ENCODE peak calls at places on chromosomes 1 and 21, in seven cellular contexts. Y is Peyer's patch, G is Caco-2, F is HCT116, Z is thyroid gland, W is psoas muscle, O is choroid plexus epithelial cell. R is an unnamed sample.

GRCh38 chr1:7752512-7753417 is 18.3 kb upstream of the VAMP3 start:
- DNase-seq in G (peak), Z (peak), W (no peak), F (peak), O (peak), Y (peak), R (peak)

GRCh38 chr21:20902511-20902910 is 95.7 kb upstream of the NCAM2 start:
- DNase-seq in O (no peak), Y (no peak), Z (no peak), G (no peak), F (no peak), W (no peak), R (no peak)

GRCh38 chr1:96333522-96334235 is 387.9 kb upstream of the PTBP2 start:
- DNase-seq in Y (no peak), F (no peak), G (no peak), O (no peak), W (no peak), Z (no peak), R (no peak)

GRCh38 chr21:39788383-39788782 is 43.4 kb downstream of the IGSF5 start:
- DNase-seq in O (peak), G (peak), W (peak), Y (peak), F (peak), Z (peak), R (peak)

GRCh38 chr1:21499283-21499945 is 9.8 kb upstream of the ALPL start:
- DNase-seq in G (no peak), W (no peak), F (no peak), Z (no peak), O (peak), Y (no peak), R (no peak)

GRCh38 chr1:112247971-112248370 is 148.0 kb upstream of the CTTNBP2NL start:
- DNase-seq in W (no peak), Y (no peak), Z (peak), F (no peak), G (no peak), O (no peak), R (no peak)

GRCh38 chr1:24425446-24425845 is 9.8 kb downstream of the NIPAL3 start:
- DNase-seq in F (no peak), W (no peak), Y (no peak), O (no peak), G (no peak), Z (no peak), R (no peak)

GRCh38 chr1:157189986-157190982 is 52.1 kb upstream of the ETV3 start:
- DNase-seq in W (no peak), O (no peak), F (no peak), Y (no peak), G (no peak), Z (no peak), R (peak)

GRCh38 chr1:161298116-161298515 is 11.7 kb downstream of the MPZ start:
- DNase-seq in W (no peak), G (no peak), Y (no peak), O (no peak), Z (no peak), F (no peak), R (no peak)

GRCh38 chr1:225335098-225335795 is 92.6 kb downstream of the LBR start:
- DNase-seq in O (no peak), W (no peak), Y (no peak), Z (no peak), G (no peak), F (no peak), R (no peak)

GRCh38 chr1:54016343-54017282 is 1.4 kb downstream of the LDLRAD1 start:
- DNase-seq in W (no peak), F (peak), Z (no peak), O (peak), G (peak), Y (peak), R (peak)

GRCh38 chr1:200473698-200474371 is 64.0 kb upstream of the ZNF281 start:
- DNase-seq in F (no peak), Y (no peak), Z (no peak), O (no peak), G (no peak), W (no peak), R (no peak)

GRCh38 chr1:1890506-1891348 is at the start of gene GNB1:
- DNase-seq in W (peak), G (peak), F (peak), Z (peak), Y (peak), O (peak), R (peak)

GRCh38 chr1:116360435-116361173 is 12.4 kb upstream of the ATP1A1 start:
- DNase-seq in Z (no peak), W (no peak), F (no peak), O (peak), G (no peak), Y (no peak), R (peak)

GRCh38 chr1:236090741-236091147 is 25.9 kb upstream of the NID1 start:
- DNase-seq in O (peak), Y (peak), Z (no peak), F (no peak), G (no peak), W (no peak), R (no peak)

GRCh38 chr1:94807742-94808491 is 12.2 kb upstream of the SLC44A3 start:
- DNase-seq in Y (peak), Z (no peak), O (peak), F (no peak), G (peak), W (no peak), R (no peak)

GRCh38 chr1:2786329-2787162 is 14.9 kb downstream of the TTC34 start:
- DNase-seq in W (peak), G (peak), Z (peak), O (no peak), Y (peak), F (no peak), R (no peak)

GRCh38 chr1:98849969-98850636 is 154.6 kb downstream of the PLPPR5 start:
- DNase-seq in O (no peak), Y (no peak), F (no peak), W (no peak), G (no peak), Z (no peak), R (no peak)

GRCh38 chr1:24864409-24864808 is 65.7 kb downstream of the RUNX3 start:
- DNase-seq in F (no peak), G (peak), W (no peak), O (no peak), Z (no peak), Y (peak), R (no peak)

GRCh38 chr1:90613371-90613770 is 103.7 kb downstream of the BARHL2 start:
- DNase-seq in G (no peak), Z (no peak), W (no peak), O (no peak), F (no peak), Y (no peak), R (no peak)

GRCh38 chr1:101816262-101816661 is 180.5 kb downstream of the OLFM3 start:
- DNase-seq in O (no peak), Z (no peak), W (no peak), F (no peak), Y (no peak), G (no peak), R (no peak)

DNA sequence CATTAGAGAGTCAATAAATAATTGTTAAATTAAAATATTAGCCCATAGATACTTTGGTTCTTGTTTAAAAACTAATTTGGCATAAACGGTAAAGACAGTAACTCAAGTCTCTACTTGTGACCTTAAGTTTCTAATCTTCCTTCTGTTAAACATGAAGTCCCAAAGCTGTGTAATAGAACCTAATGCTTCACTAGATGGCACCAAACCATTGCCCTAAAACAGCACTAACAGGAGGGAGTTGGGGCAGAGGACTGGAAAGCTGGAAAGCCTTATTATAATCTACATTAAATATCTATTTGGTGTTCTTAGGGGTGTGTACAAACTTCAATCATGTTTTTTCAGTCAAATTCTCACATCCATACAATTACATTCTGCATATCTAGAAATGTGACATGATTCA is 176.6 kb downstream of the OLFM3 start:
- DNase-seq in O (peak), Y (no peak), Z (peak), F (peak), G (no peak), W (no peak), R (peak)
- TF ChIP-seq CTCF in O (peak), Y (no peak), Z (no peak), F (peak), G (peak), W (no peak), R (peak)

DNA sequence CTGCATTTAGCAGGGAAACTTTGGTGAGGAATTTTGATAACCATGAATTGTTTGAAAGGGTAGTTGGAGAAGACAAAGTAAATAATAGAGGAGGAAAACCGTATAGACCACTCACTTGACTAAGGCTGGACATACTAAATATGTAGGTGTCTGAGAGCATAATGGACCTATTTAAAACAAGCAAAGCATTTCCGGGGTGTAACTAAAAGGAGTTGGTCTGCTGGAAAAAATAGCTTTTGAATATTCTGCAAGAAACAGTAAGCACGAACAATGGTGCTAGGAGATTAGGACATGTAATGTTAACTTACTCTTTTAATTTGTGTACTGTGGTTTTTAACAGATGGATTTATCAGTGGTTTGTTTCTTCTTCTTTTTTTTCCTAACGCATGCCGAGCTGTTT is 492.0 kb downstream of the LMO4 start:
- DNase-seq in G (no peak), Z (no peak), F (no peak), O (no peak), W (no peak), Y (no peak), R (no peak)
- H3K4me3 ChIP-seq in G (no peak), Z (no peak), F (no peak), O (no peak), W (no peak), Y (no peak), R (no peak)

DNA sequence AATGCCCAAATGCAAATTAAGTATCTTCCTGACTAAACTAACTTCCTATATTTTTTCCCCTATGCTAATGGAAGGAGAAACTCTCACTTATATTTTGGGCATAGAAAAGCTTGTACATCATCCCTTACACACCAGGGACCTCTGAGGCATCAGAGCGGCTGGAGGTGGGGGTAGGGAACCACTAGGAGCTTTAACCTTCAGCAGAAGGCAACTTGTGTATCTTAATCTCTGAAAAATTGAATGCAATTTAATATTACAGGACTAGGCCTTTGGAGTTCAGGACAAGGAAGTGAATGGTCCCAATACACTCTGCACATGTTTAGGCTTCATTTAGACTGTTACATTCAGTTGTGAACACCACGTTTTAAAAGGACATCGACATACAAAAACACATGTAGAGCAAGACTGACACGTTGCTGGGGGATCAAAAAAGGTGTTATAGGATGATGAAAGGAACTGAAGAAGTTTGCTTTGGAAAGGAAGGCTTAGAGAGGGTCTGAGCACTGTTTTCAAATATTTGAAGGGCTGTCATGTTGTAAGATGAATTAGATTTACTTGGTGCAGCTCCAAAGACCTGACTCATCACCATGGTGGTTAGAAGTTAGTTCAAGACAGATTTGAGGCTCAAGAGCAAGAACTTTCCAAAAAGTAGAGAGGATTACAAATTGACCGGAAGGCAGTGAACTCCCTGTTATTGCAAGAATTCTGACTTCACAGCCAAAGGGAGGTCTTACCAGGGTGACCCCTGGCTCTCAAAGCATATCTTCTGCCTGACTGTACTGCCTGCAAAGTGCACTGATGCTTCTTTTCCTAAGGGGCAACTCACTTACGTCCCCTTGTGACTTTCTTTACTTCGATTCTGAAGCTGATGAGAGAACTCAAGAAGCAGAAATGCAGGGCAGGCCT is 86.1 kb downstream of the NAV1 start:
- DNase-seq in F (no peak), Y (no peak), O (peak), W (no peak), Z (no peak), G (no peak), R (peak)
- TF ChIP-seq CTCF in F (no peak), Y (no peak), O (peak), W (no peak), Z (no peak), G (no peak), R (no peak)

GRCh38 chr21:45108808-45109800 is 34.7 kb downstream of the ADARB1 start:
- DNase-seq in Y (no peak), O (no peak), G (no peak), W (no peak), F (no peak), Z (no peak), R (no peak)

GRCh38 chr21:45103966-45104520 is 29.7 kb downstream of the ADARB1 start:
- DNase-seq in G (no peak), O (no peak), F (no peak), Z (no peak), W (no peak), Y (no peak), R (no peak)

GRCh38 chr21:45108034-45108790 is 33.8 kb downstream of the ADARB1 start:
- DNase-seq in F (no peak), W (no peak), Z (no peak), O (no peak), G (no peak), Y (no peak), R (no peak)

GRCh38 chr21:45104560-45104959 is 30.2 kb downstream of the ADARB1 start:
- DNase-seq in F (no peak), Y (no peak), G (no peak), W (no peak), Z (peak), O (no peak), R (peak)

DNA sequence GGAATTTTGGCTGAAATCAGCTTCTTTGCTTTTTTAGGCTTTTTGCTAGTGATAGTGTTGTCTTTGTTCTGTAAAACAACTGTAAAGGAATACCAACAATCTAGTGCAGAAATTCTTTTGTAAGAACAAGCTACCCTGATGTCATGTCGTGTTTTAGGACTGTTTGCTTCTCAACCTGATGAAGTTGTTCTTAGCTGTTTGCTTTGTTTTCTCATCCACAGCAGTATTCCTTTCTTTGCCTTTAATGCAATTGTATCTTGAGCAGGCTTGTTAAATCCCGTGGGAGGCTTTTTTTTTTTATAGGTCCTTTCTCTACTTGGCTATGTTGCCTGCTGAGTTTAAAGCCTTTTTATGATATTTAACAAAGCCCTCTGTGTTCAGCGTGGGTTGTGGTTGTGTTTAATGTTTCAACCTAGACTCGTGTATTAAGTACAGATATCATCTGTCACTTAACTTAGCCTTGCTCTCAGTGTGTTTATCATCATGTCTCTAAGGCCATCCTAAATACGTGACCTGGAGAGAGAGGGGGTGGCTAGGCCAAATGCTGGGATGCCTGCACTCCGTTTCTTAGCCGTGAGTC is 31.6 kb downstream of the ADARB1 start:
- DNase-seq in F (no peak), Y (no peak), G (no peak), Z (no peak), O (no peak), W (no peak), R (no peak)
- H3K4me3 ChIP-seq in F (no peak), Y (no peak), G (no peak), Z (no peak), O (no peak), W (no peak), R (no peak)

DNA sequence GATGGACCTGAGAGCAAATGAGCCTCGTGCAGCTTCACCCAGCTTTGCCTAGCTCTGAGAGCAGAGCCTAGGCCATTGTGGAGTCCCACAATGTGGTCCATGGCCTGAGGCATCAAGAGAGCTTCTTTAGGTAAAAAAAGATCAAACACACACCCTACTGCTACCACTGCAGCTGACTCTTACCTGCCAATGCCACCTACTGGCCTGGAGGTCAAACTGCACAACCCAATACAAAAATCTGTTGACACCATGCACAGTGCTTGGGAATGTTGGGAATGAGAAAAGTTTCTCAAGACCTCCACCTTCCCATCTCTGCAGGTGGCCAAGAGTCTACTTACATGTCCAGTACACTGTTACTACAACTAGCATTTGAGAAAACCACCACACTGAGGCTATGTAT is 60.6 kb downstream of the UCHL5 start:
- DNase-seq in Z (no peak), G (no peak), O (no peak), W (no peak), F (no peak), Y (no peak), R (peak)
- TF ChIP-seq CTCF in Z (no peak), G (peak), O (peak), W (no peak), F (peak), Y (peak), R (peak)

DNA sequence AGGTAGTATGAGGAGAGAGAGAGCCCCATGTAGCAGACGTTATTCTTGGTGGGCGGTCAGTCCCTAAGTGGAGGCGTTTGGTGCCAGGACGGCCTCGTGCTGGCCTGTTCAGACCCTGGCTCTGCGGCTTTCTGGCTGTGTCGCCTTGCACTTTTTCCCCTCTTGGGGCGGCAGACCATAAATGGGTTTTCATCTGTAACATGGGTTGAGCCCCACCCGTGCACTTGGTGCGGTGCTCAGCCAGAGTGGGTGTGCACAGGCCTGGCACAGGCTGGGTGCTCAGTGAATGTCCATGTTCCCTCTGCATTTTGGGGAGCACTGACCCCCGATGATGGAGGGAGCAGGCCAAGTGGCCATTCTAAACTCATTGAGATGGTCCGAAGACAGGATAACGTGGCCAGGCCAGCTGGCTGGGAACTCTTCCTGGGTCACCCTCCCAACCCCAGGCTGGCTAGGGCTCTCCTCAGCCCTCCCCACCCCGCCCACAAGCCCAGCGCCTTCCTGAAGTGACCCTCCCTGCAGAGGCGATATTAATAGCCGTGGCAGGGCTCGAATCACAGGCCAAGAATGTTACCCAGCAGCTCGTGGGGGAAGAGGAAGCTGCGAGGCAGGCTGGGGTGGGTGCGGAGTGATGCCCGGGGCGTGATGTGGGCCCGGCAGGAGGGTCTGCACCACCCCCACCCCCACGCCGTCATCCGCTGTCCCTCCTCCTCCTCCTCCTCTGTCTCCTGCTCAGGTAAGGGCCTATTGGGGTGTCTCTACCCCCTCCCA is 78.5 kb downstream of the ARHGEF10L start:
- DNase-seq in Y (no peak), Z (no peak), W (peak), G (no peak), O (peak), F (no peak), R (peak)
- H3K4me3 ChIP-seq in Y (peak), Z (no peak), W (peak), G (no peak), O (no peak), F (no peak), R (no peak)

GRCh38 chr1:30423570-30423969 is 299.8 kb downstream of the MATN1 start:
- DNase-seq in G (no peak), W (no peak), Y (peak), Z (no peak), O (no peak), F (no peak), R (no peak)

GRCh38 chr1:30422251-30422650 is 301.1 kb downstream of the MATN1 start:
- DNase-seq in O (no peak), W (no peak), Z (no peak), F (no peak), G (no peak), Y (peak), R (no peak)

GRCh38 chr1:30425046-30425445 is 298.3 kb downstream of the MATN1 start:
- DNase-seq in Y (no peak), F (no peak), Z (no peak), G (no peak), O (no peak), W (no peak), R (peak)

DNA sequence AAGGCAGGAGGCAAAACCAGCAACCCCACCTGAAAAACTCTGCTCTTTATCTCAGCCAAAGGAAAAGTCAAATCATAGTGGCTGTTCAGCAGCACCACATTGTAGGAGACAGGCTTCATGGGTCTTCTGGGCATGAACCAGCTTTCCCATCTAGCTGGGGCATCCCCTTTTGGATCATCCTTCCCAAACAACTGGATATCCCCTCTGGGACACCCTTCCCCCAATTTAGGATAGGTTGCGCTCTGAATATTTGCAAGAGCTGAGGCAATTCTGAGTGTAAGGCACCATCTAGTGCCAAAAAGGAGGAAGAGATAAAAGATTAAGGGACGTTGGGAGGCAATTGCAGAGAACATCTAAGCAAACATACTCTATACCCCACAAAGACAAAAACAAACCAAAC is 295.8 kb downstream of the MATN1 start:
- DNase-seq in Y (no peak), O (no peak), F (no peak), Z (no peak), G (no peak), W (no peak), R (no peak)
- TF ChIP-seq CTCF in Y (no peak), O (no peak), F (peak), Z (no peak), G (no peak), W (no peak), R (no peak)

GRCh38 chr1:206660136-206660535 is 24.6 kb upstream of the MAPKAPK2 start:
- DNase-seq in W (no peak), O (no peak), Y (no peak), F (no peak), G (no peak), Z (no peak), R (no peak)
- H3K4me3 ChIP-seq in W (no peak), O (no peak), Y (no peak), F (no peak), G (no peak), Z (no peak), R (no peak)

R was measured in epithelial cell of esophagus.